ENCODE peak calls at places on chromosome 10, in five cellular contexts. Y is Panc1, G is psoas muscle, D is colonic mucosa, R is fibroblast of lung. U is an unnamed sample.

GRCh38 chr10:111967116-111967515 is 216.4 kb downstream of the GPAM start:
- DNase-seq in G (no peak), R (no peak), Y (no peak), D (no peak), U (no peak)

GRCh38 chr10:49293208-49293603 is 5.8 kb upstream of the C10orf71 start:
- DNase-seq in D (no peak), R (no peak), G (no peak), Y (no peak), U (no peak)

GRCh38 chr10:70589762-70590662 is 12.5 kb downstream of the PRF1 start:
- DNase-seq in Y (no peak), R (peak; percentile 98), D (no peak), G (no peak), U (peak; percentile 45)

GRCh38 chr10:4662576-4663161 is 163.3 kb upstream of the AKR1E2 start:
- DNase-seq in D (no peak), Y (no peak), G (peak; percentile 67), R (no peak), U (no peak)

GRCh38 chr10:84140036-84140379 is 699 bp downstream of the GHITM start:
- DNase-seq in G (peak; percentile 53), D (no peak), R (peak; percentile 59), Y (no peak), U (no peak)

GRCh38 chr10:65570143-65571010 is 1355.5 kb upstream of the LRRTM3 start:
- DNase-seq in Y (no peak), R (peak; percentile 44), G (peak; percentile 48), D (peak; percentile 72), U (peak; percentile 68)

GRCh38 chr10:34235164-34235832 is 579.8 kb downstream of the PARD3 start:
- DNase-seq in D (no peak), G (no peak), Y (no peak), R (peak; percentile 72), U (no peak)

GRCh38 chr10:112650588-112651030 is 203.6 kb downstream of the VTI1A start:
- DNase-seq in R (peak; percentile 37), D (no peak), G (no peak), Y (no peak), U (no peak)

GRCh38 chr10:5888352-5888751 is 1.3 kb downstream of the ANKRD16 start:
- DNase-seq in G (no peak), D (peak; percentile 27), Y (no peak), R (peak; percentile 48), U (no peak)

GRCh38 chr10:46282460-46283216 is 4.2 kb upstream of the ANTXRL start:
- DNase-seq in D (peak; percentile 82), G (peak; percentile 90), Y (no peak), R (peak; percentile 50), U (peak; percentile 90)

GRCh38 chr10:113493943-113494342 is 58.9 kb upstream of the HABP2 start:
- DNase-seq in Y (no peak), G (no peak), D (no peak), R (no peak), U (no peak)

GRCh38 chr10:22491931-22492615 is 146.8 kb downstream of the SPAG6 start:
- DNase-seq in R (no peak), D (no peak), G (no peak), Y (no peak), U (no peak)

GRCh38 chr10:110413049-110413783 is 84.5 kb upstream of the DUSP5 start:
- DNase-seq in R (no peak), Y (no peak), G (no peak), D (no peak), U (no peak)

GRCh38 chr10:7889947-7890542 is 71.7 kb downstream of the TAF3 start:
- DNase-seq in Y (no peak), G (no peak), D (no peak), R (no peak), U (no peak)

GRCh38 chr10:71059059-71059818 is 153.1 kb upstream of the UNC5B start:
- DNase-seq in G (peak; percentile 66), D (no peak), Y (no peak), R (no peak), U (no peak)

GRCh38 chr10:49347827-49348226 is 48.1 kb downstream of the DRGX start:
- DNase-seq in Y (no peak), G (no peak), R (no peak), D (no peak), U (no peak)

GRCh38 chr10:123651421-123652047 is 14.6 kb upstream of the GPR26 start:
- DNase-seq in R (no peak), D (no peak), Y (no peak), G (no peak), U (no peak)

GRCh38 chr10:129950651-129951050 is 13.4 kb downstream of the EBF3 start:
- DNase-seq in G (no peak), Y (no peak), R (no peak), D (no peak), U (no peak)

GRCh38 chr10:98295907-98296306 is 27.9 kb upstream of the LOXL4 start:
- DNase-seq in G (no peak), R (peak; percentile 31), D (no peak), Y (no peak), U (no peak)

GRCh38 chr10:99647601-99648151 is 11.6 kb upstream of the ENTPD7 start:
- DNase-seq in R (no peak), Y (no peak), D (no peak), G (no peak), U (no peak)

GRCh38 chr10:128091636-128092210 is 34.5 kb downstream of the MKI67 start:
- DNase-seq in G (no peak), D (no peak), Y (no peak), R (no peak), U (no peak)

GRCh38 chr10:110373857-110374654 is 69.3 kb upstream of the SMNDC1 start:
- DNase-seq in G (no peak), Y (no peak), D (no peak), R (no peak), U (no peak)

DNA sequence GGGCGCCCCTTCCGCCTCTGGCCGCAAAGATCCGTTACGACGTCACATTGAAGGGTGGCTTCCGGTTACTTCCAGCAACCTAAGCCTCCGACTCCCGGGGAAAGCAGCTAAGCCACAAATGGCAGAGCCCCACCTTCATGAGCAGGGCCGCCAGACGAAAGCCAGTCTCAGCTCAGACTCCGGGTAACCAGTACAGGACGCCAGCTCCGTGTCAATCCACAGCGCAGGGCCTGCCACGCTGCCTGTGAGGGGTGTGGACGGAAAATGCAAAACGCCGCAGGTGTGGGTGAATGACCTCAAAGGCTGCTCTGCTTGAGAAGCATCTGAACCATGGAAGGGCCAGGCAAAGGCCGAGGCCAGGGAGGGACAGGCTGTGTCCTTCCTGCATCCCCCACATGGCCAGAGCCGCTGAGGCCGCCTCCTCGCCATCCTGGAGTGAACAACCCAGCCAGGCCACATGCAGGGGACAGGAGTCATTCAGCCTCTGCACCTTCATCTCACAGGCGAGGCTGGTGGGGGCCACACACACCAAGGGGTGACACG is 53.5 kb upstream of the PPP2R2D start:
- DNase-seq in G (peak; percentile 40), D (no peak), Y (no peak), R (no peak), U (no peak)
- H3K9me3 ChIP-seq in G (no peaks in the 10 kb centered on the region), D (no peaks in the 10 kb centered on the region), Y (no peaks in the 10 kb centered on the region), R (no peaks in the 10 kb centered on the region), U (no peaks in the 10 kb centered on the region)

GRCh38 chr10:1394155-1394912 is 338.1 kb downstream of the WDR37 start:
- DNase-seq in G (no peak), R (no peak), D (peak; percentile 5), Y (no peak), U (no peak)

GRCh38 chr10:1393481-1393880 is 337.3 kb downstream of the WDR37 start:
- DNase-seq in D (peak; percentile 3), G (no peak), R (no peak), Y (no peak), U (no peak)

GRCh38 chr10:1398626-1399410 is 338.5 kb downstream of the ADARB2 start:
- DNase-seq in R (no peak), Y (no peak), G (no peak), D (peak; percentile 4), U (no peak)

GRCh38 chr10:1395025-1395981 is 339.1 kb downstream of the WDR37 start:
- DNase-seq in G (no peak), D (no peak), Y (no peak), R (no peak), U (no peak)

GRCh38 chr10:1396236-1396635 is 340.1 kb downstream of the WDR37 start:
- DNase-seq in D (no peak), G (no peak), Y (no peak), R (no peak), U (no peak)
- H3K9me3 ChIP-seq in D (no peaks in the 10 kb centered on the region), G (no peaks in the 10 kb centered on the region), Y (no peaks in the 10 kb centered on the region), R (no peaks in the 10 kb centered on the region), U (no peaks in the 10 kb centered on the region)

DNA sequence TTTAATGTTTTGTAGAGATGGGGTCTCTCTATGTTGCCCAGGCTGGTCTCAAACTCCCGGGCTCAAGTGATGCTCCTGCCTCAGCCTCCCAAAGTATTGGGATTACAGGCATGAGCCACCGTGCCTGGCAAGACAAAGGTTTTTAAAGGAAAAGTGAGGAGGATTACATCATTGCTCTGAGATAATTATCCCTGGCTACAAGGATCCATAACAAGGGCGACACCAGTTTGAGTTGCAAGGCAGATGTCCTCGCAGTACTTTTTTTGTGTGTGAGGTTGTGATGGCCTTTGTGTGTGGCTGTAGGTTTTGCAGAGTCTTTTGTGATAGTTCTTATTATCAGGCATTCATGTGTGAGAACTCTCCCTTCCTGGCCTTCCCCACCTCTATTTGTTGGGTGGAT is 9.9 kb downstream of the BTBD16 start:
- DNase-seq in D (no peak), G (no peak), R (no peak), Y (no peak), U (no peak)
- H3K9me3 ChIP-seq in D (no peaks in the 10 kb centered on the region), G (no peaks in the 10 kb centered on the region), R (no peaks in the 10 kb centered on the region), Y (no peaks in the 10 kb centered on the region), U (no peaks in the 10 kb centered on the region)

GRCh38 chr10:37794305-37794976 is 63.0 kb downstream of the ZNF248 start:
- DNase-seq in D (no peak), Y (no peak), R (no peak), G (no peak), U (no peak)
- H3K9me3 ChIP-seq in D (no peaks in the 10 kb centered on the region), Y (peaks cover 6% of the 10 kb centered on the region), R (no peaks in the 10 kb centered on the region), G (peaks cover 37% of the 10 kb centered on the region), U (peaks cover 43% of the 10 kb centered on the region)

DNA sequence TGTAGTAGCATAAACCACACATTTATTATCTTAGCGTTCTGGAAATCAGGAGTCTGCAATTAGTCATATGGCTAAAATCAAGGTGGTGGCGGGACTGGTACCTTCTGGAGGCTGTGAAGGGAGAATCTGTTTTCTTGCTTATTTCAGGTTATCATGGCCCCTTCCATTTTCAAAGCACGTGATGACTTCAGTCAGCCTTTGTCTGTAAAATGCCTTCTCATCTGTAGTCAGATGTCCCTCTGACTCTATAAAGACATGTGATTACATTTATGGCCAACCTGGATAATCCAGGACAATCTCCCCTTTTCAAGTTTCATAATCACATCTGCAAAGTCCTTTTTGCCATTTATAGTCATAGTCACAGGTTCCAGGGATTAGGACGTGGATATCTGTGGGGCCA is 15.5 kb upstream of the ZNF248 start:
- DNase-seq in R (no peak), D (no peak), Y (no peak), G (no peak), U (no peak)
- H3K9me3 ChIP-seq in R (no peaks in the 10 kb centered on the region), D (no peaks in the 10 kb centered on the region), Y (no peaks in the 10 kb centered on the region), G (no peaks in the 10 kb centered on the region), U (no peaks in the 10 kb centered on the region)